ENCODE peak calls at places on chromosomes 5 and 9, in five cellular contexts. Y is IMR-90, F is right cardiac atrium, L is HCT116, E is left cardiac atrium. S is an unnamed sample.

GRCh38 chr5:149326611-149327010 is 18.7 kb upstream of the GRPEL2 start:
- ATAC-seq in Y (no peak), F (no peak), L (no peak), E (no peak), S (no peak)

GRCh38 chr5:90015584-90016018 is 394.0 kb downstream of the CETN3 start:
- ATAC-seq in Y (peak), F (peak), L (no peak), E (peak), S (peak)

GRCh38 chr5:15013654-15014463 is 142.3 kb upstream of the ANKH start:
- ATAC-seq in Y (peak), F (peak), L (peak), E (peak), S (peak)

GRCh38 chr9:111870774-111871542 is 25.7 kb upstream of the UGCG start:
- ATAC-seq in Y (no peak), F (no peak), L (no peak), E (no peak), S (no peak)

GRCh38 chr5:124343451-124343867 is 403.0 kb downstream of the ZNF608 start:
- ATAC-seq in Y (peak), F (peak), L (no peak), E (peak), S (peak)

GRCh38 chr5:2388005-2388361 is 363.5 kb downstream of the IRX2 start:
- ATAC-seq in Y (no peak), F (no peak), L (no peak), E (no peak), S (no peak)

GRCh38 chr5:107403561-107403960 is 267.2 kb downstream of the EFNA5 start:
- ATAC-seq in Y (no peak), F (no peak), L (no peak), E (no peak), S (no peak)

GRCh38 chr9:125529589-125530515 is 177.2 kb downstream of the MAPKAP1 start:
- ATAC-seq in Y (peak), F (no peak), L (no peak), E (no peak), S (no peak)

GRCh38 chr5:1173485-1174070 is 27.8 kb upstream of the SLC6A19 start:
- ATAC-seq in Y (no peak), F (peak), L (no peak), E (no peak), S (no peak)

GRCh38 chr5:154164182-154164581 is 26.4 kb upstream of the GALNT10 start:
- ATAC-seq in Y (no peak), F (no peak), L (no peak), E (no peak), S (no peak)

GRCh38 chr5:133398646-133399081 is 213.7 kb downstream of the FSTL4 start:
- ATAC-seq in Y (no peak), F (no peak), L (no peak), E (no peak), S (no peak)

GRCh38 chr5:178324481-178325310 is 92.1 kb upstream of the PHYKPL start:
- ATAC-seq in Y (no peak), F (no peak), L (peak), E (no peak), S (no peak)

GRCh38 chr5:112146323-112146848 is 272.7 kb downstream of the EPB41L4A start:
- ATAC-seq in Y (peak), F (peak), L (no peak), E (peak), S (peak)

GRCh38 chr5:135230326-135230925 is 168.6 kb downstream of the MACROH2A1 start:
- ATAC-seq in Y (peak), F (peak), L (no peak), E (peak), S (peak)

GRCh38 chr5:139461698-139462097 is 845 bp downstream of the ECSCR start:
- ATAC-seq in Y (peak), F (peak), L (no peak), E (peak), S (peak)

GRCh38 chr9:86099695-86100364 is 472 bp upstream of the GOLM1 start:
- ATAC-seq in Y (peak), F (peak), L (peak), E (peak), S (peak)

GRCh38 chr9:133707065-133707760 is 30.9 kb downstream of the SARDH start:
- ATAC-seq in Y (peak), F (peak), L (no peak), E (peak), S (no peak)

GRCh38 chr9:125176632-125177031 is 13.0 kb downstream of the PPP6C start:
- ATAC-seq in Y (no peak), F (no peak), L (no peak), E (no peak), S (peak)

GRCh38 chr5:173341911-173342535 is 13.8 kb upstream of the STC2 start:
- ATAC-seq in Y (no peak), F (no peak), L (no peak), E (no peak), S (no peak)

GRCh38 chr5:125210241-125210947 is 464.0 kb upstream of the ZNF608 start:
- ATAC-seq in Y (no peak), F (no peak), L (no peak), E (no peak), S (no peak)

GRCh38 chr9:14692536-14692917 is 705 bp downstream of the ZDHHC21 start:
- ATAC-seq in Y (no peak), F (no peak), L (no peak), E (no peak), S (peak)

GRCh38 chr5:96459313-96460109 is 26.5 kb upstream of the PCSK1 start:
- ATAC-seq in Y (no peak), F (no peak), L (no peak), E (no peak), S (no peak)

S was measured in SK-N-SH treated with all-trans-retinoic acid at 6 μM for 48 hours.